ENCODE peak calls at places on chromosome 12, in six cellular contexts. G is right cardiac atrium; Z is uterus; L is activated CD8-positive, alpha-beta T cell treated with anti-CD3 and anti-CD28 coated beads, Interleukin-2, amount 10 ng/mL, durations not matched to agents 7 days and 5 days; E is cardiac fibroblast; N is substantia nigra. Y is an unnamed sample.

GRCh38 chr12:22657538-22657937 is 32.6 kb downstream of the ETNK1 start:
- DNase-seq in G (no peak), Z (no peak), L (no peak), E (peak; percentile 11), N (no peak), Y (no peak)

GRCh38 chr12:43338848-43339526 is 213.0 kb downstream of the ADAMTS20 start:
- DNase-seq in G (no peak), Z (no peak), L (no peak), E (peak; percentile 79), N (no peak), Y (peak; percentile 64)

GRCh38 chr12:4910502-4911315 is 1.0 kb downstream of the KCNA1 start:
- DNase-seq in G (no peak), Z (no peak), L (no peak), E (no peak), N (no peak), Y (no peak)

GRCh38 chr12:10065241-10065640 is 33.5 kb downstream of the CLEC1A start:
- DNase-seq in G (no peak), Z (no peak), L (no peak), E (no peak), N (no peak), Y (no peak)

GRCh38 chr12:65785500-65785899 is 38.8 kb upstream of the HMGA2 start:
- DNase-seq in G (no peak), Z (no peak), L (no peak), E (no peak), N (no peak), Y (no peak)

GRCh38 chr12:64572241-64572640 is 38.1 kb upstream of the RASSF3 start:
- DNase-seq in G (no peak), Z (no peak), L (no peak), E (no peak), N (no peak), Y (no peak)

GRCh38 chr12:4270016-4270669 is 3.4 kb upstream of the CCND2 start:
- DNase-seq in G (peak; percentile 66), Z (no peak), L (peak; percentile 57), E (no peak), N (no peak), Y (no peak)

GRCh38 chr12:47165934-47166333 is 86.2 kb upstream of the AMIGO2 start:
- DNase-seq in G (peak; percentile 62), Z (peak; percentile 48), L (no peak), E (peak; percentile 82), N (no peak), Y (no peak)

GRCh38 chr12:906077-906585 is 43.4 kb downstream of the RAD52 start:
- DNase-seq in G (no peak), Z (no peak), L (no peak), E (no peak), N (no peak), Y (no peak)

GRCh38 chr12:132525833-132526455 is 36.0 kb downstream of the FBRSL1 start:
- DNase-seq in G (no peak), Z (no peak), L (no peak), E (no peak), N (peak; percentile 92), Y (no peak)

GRCh38 chr12:7210642-7211151 is 21.2 kb downstream of the PEX5 start:
- DNase-seq in G (no peak), Z (no peak), L (no peak), E (no peak), N (no peak), Y (no peak)

GRCh38 chr12:121795029-121795977 is 1.8 kb upstream of the RHOF start:
- DNase-seq in G (peak; percentile 97), Z (peak; percentile 90), L (peak; percentile 88), E (peak; percentile 89), N (peak; percentile 71), Y (peak; percentile 88)

GRCh38 chr12:108653082-108653516 is 19.4 kb upstream of the SELPLG start:
- DNase-seq in G (no peak), Z (no peak), L (no peak), E (no peak), N (no peak), Y (no peak)

GRCh38 chr12:49706351-49707126 is 666 bp downstream of the FMNL3 start:
- DNase-seq in G (peak; percentile 76), Z (no peak), L (peak; percentile 30), E (peak; percentile 44), N (peak; percentile 33), Y (no peak)

GRCh38 chr12:1531654-1532366 is 62.6 kb downstream of the FBXL14 start:
- DNase-seq in G (no peak), Z (no peak), L (no peak), E (no peak), N (no peak), Y (no peak)

GRCh38 chr12:124720019-124720686 is 143.5 kb downstream of the SCARB1 start:
- DNase-seq in G (peak; percentile 59), Z (peak; percentile 76), L (no peak), E (peak; percentile 69), N (no peak), Y (peak; percentile 60)

GRCh38 chr12:92297405-92297804 is 151.8 kb upstream of the BTG1 start:
- DNase-seq in G (no peak), Z (no peak), L (no peak), E (no peak), N (no peak), Y (no peak)

GRCh38 chr12:78421011-78421410 is 443.6 kb upstream of the SYT1 start:
- DNase-seq in G (no peak), Z (no peak), L (no peak), E (no peak), N (no peak), Y (no peak)

GRCh38 chr12:56565510-56566101 is 44.0 kb downstream of the RBMS2 start:
- DNase-seq in G (peak; percentile 91), Z (peak; percentile 80), L (peak; percentile 57), E (peak; percentile 96), N (no peak), Y (no peak)

GRCh38 chr12:110717037-110717436 is 25.7 kb downstream of the PPP1CC start:
- DNase-seq in G (no peak), Z (no peak), L (no peak), E (no peak), N (no peak), Y (no peak)

GRCh38 chr12:26928661-26929060 is 9.1 kb downstream of the INTS13 start:
- DNase-seq in G (no peak), Z (no peak), L (no peak), E (no peak), N (no peak), Y (no peak)